ENCODE peak calls at places on chromosomes 12 and 14, in five cellular contexts. One of them, this sample, is unnamed.

GRCh38 chr14:64196668-64197411 is 97.3 kb downstream of the ESR2 start:
- DNase-seq in A549: no peak
- DNase-seq in aorta: peak
- DNase-seq in IMR-90: peak
- DNase-seq in H9: peak
- DNase-seq in this sample: no peak

GRCh38 chr12:132700212-132700913 is 10.3 kb upstream of the PGAM5 start:
- DNase-seq in A549: peak
- DNase-seq in aorta: no peak
- DNase-seq in IMR-90: peak
- DNase-seq in H9: no peak
- DNase-seq in this sample: no peak

GRCh38 chr12:95788637-95789036 is 1.9 kb downstream of the NTN4 start:
- DNase-seq in A549: no peak
- DNase-seq in aorta: no peak
- DNase-seq in IMR-90: peak
- DNase-seq in H9: no peak
- DNase-seq in this sample: no peak

GRCh38 chr12:122918827-122919226 is 22.9 kb upstream of the VPS37B start:
- DNase-seq in A549: no peak
- DNase-seq in aorta: no peak
- DNase-seq in IMR-90: peak
- DNase-seq in H9: no peak
- DNase-seq in this sample: no peak

GRCh38 chr12:108214486-108214885 is 85.4 kb downstream of the WSCD2 start:
- DNase-seq in A549: no peak
- DNase-seq in aorta: peak
- DNase-seq in IMR-90: peak
- DNase-seq in H9: peak
- DNase-seq in this sample: peak

GRCh38 chr12:132908145-132909029 is 21.0 kb upstream of the CHFR start:
- DNase-seq in A549: no peak
- DNase-seq in aorta: peak
- DNase-seq in IMR-90: peak
- DNase-seq in H9: peak
- DNase-seq in this sample: peak

GRCh38 chr14:53516261-53516774 is 363.2 kb upstream of the DDHD1 start:
- DNase-seq in A549: no peak
- DNase-seq in aorta: no peak
- DNase-seq in IMR-90: peak
- DNase-seq in H9: no peak
- DNase-seq in this sample: no peak

GRCh38 chr12:2295941-2296461 is 243.2 kb downstream of the CACNA1C start:
- DNase-seq in A549: peak
- DNase-seq in aorta: no peak
- DNase-seq in IMR-90: peak
- DNase-seq in H9: no peak
- DNase-seq in this sample: no peak

GRCh38 chr14:64569108-64570045 is 19.6 kb downstream of the PPP1R36 start:
- DNase-seq in A549: peak
- DNase-seq in aorta: peak
- DNase-seq in IMR-90: peak
- DNase-seq in H9: no peak
- DNase-seq in this sample: peak

GRCh38 chr12:50166776-50167025 is 468 bp downstream of the CERS5 start:
- DNase-seq in A549: no peak
- DNase-seq in aorta: peak
- DNase-seq in IMR-90: no peak
- DNase-seq in H9: no peak
- DNase-seq in this sample: no peak

GRCh38 chr12:130097798-130098255 is 64.4 kb upstream of the FZD10 start:
- DNase-seq in A549: no peak
- DNase-seq in aorta: no peak
- DNase-seq in IMR-90: no peak
- DNase-seq in H9: no peak
- DNase-seq in this sample: peak

GRCh38 chr12:109727039-109727723 is 13.6 kb downstream of the FAM222A start:
- DNase-seq in A549: no peak
- DNase-seq in aorta: peak
- DNase-seq in IMR-90: no peak
- DNase-seq in H9: peak
- DNase-seq in this sample: no peak

GRCh38 chr14:75249251-75249957 is 29.2 kb upstream of the FOS start:
- DNase-seq in A549: no peak
- DNase-seq in aorta: peak
- DNase-seq in IMR-90: no peak
- DNase-seq in H9: peak
- DNase-seq in this sample: no peak

GRCh38 chr12:24600996-24601395 is 347.9 kb downstream of the BCAT1 start:
- DNase-seq in A549: no peak
- DNase-seq in aorta: no peak
- DNase-seq in IMR-90: peak
- DNase-seq in H9: no peak
- DNase-seq in this sample: peak

GRCh38 chr14:42335918-42336317 is 729.2 kb downstream of the LRFN5 start:
- DNase-seq in A549: no peak
- DNase-seq in aorta: no peak
- DNase-seq in IMR-90: no peak
- DNase-seq in H9: peak
- DNase-seq in this sample: no peak

GRCh38 chr12:34291426-34291901 is 269.2 kb downstream of the ALG10 start:
- DNase-seq in A549: no peak
- DNase-seq in aorta: no peak
- DNase-seq in IMR-90: no peak
- DNase-seq in H9: no peak
- DNase-seq in this sample: no peak

GRCh38 chr14:75279153-75279738 is 618 bp downstream of the FOS start:
- DNase-seq in A549: peak
- DNase-seq in aorta: peak
- DNase-seq in IMR-90: peak
- DNase-seq in H9: no peak
- DNase-seq in this sample: peak

GRCh38 chr12:47165934-47166333 is 86.2 kb upstream of the AMIGO2 start:
- DNase-seq in A549: peak
- DNase-seq in aorta: no peak
- DNase-seq in IMR-90: no peak
- DNase-seq in H9: no peak
- DNase-seq in this sample: no peak

GRCh38 chr12:6418796-6419195 is 26.0 kb upstream of the CD27 start:
- DNase-seq in A549: no peak
- DNase-seq in aorta: no peak
- DNase-seq in IMR-90: no peak
- DNase-seq in H9: no peak
- DNase-seq in this sample: no peak

GRCh38 chr12:102618197-102618897 is 138.0 kb upstream of the IGF1 start:
- DNase-seq in A549: no peak
- DNase-seq in aorta: no peak
- DNase-seq in IMR-90: no peak
- DNase-seq in H9: no peak
- DNase-seq in this sample: no peak

GRCh38 chr12:39532448-39532847 is 87.2 kb downstream of the ABCD2 start:
- DNase-seq in A549: no peak
- DNase-seq in aorta: no peak
- DNase-seq in IMR-90: no peak
- DNase-seq in H9: no peak
- DNase-seq in this sample: no peak

GRCh38 chr14:75289840-75290388 is 11.3 kb downstream of the FOS start:
- DNase-seq in A549: no peak
- DNase-seq in aorta: no peak
- DNase-seq in IMR-90: no peak
- DNase-seq in H9: no peak
- DNase-seq in this sample: no peak

GRCh38 chr12:130632582-130633174 is 83.4 kb downstream of the RIMBP2 start:
- DNase-seq in A549: no peak
- DNase-seq in aorta: no peak
- DNase-seq in IMR-90: no peak
- DNase-seq in H9: no peak
- DNase-seq in this sample: no peak

GRCh38 chr12:119229205-119229604 is 50.5 kb downstream of the HSPB8 start:
- DNase-seq in A549: no peak
- DNase-seq in aorta: no peak
- DNase-seq in IMR-90: no peak
- DNase-seq in H9: no peak
- DNase-seq in this sample: no peak

GRCh38 chr14:91021991-91022621 is 38.3 kb downstream of the RPS6KA5 start:
- DNase-seq in A549: no peak
- DNase-seq in aorta: no peak
- DNase-seq in IMR-90: no peak
- DNase-seq in H9: no peak
- DNase-seq in this sample: no peak
- H3K27ac ChIP-seq in A549: peak
- H3K27ac ChIP-seq in aorta: no peak
- H3K27ac ChIP-seq in IMR-90: no peak
- H3K27ac ChIP-seq in H9: no peak
- H3K27ac ChIP-seq in this sample: peak

GRCh38 chr14:100546051-100546443 is 41.2 kb downstream of the BEGAIN start:
- DNase-seq in A549: no peak
- DNase-seq in aorta: no peak
- DNase-seq in IMR-90: no peak
- DNase-seq in H9: no peak
- DNase-seq in this sample: peak
- H3K27ac ChIP-seq in A549: peak
- H3K27ac ChIP-seq in aorta: no peak
- H3K27ac ChIP-seq in IMR-90: no peak
- H3K27ac ChIP-seq in H9: no peak
- H3K27ac ChIP-seq in this sample: peak

GRCh38 chr12:15546102-15546701 is 223.9 kb downstream of the PTPRO start:
- DNase-seq in A549: no peak
- DNase-seq in aorta: no peak
- DNase-seq in IMR-90: no peak
- DNase-seq in H9: no peak
- DNase-seq in this sample: no peak
- H3K27ac ChIP-seq in A549: no peak
- H3K27ac ChIP-seq in aorta: peak
- H3K27ac ChIP-seq in IMR-90: no peak
- H3K27ac ChIP-seq in H9: no peak
- H3K27ac ChIP-seq in this sample: no peak

DNA sequence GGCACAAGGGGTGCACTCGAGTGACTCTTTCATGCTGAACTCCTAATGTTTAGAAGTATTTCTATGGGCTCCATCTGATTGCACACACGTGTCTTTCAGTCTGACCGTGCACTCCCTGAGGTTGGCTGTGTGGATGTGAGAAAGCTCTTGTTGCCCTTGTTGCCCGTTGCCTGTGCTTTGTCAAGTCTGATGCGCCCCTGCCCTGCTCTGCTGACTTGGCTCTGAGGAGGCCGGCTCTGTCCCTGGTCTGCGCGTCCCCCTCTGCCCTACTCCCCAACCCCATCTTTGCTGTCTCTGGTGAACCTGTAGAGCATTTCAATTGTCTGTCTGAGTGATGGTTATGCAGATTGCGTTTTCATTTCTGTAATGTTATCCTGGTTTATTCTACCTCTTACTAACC is 802.3 kb downstream of the NRXN3 start:
- DNase-seq in A549: no peak
- DNase-seq in aorta: no peak
- DNase-seq in IMR-90: no peak
- DNase-seq in H9: no peak
- DNase-seq in this sample: no peak
- H3K27ac ChIP-seq in A549: no peak
- H3K27ac ChIP-seq in aorta: no peak
- H3K27ac ChIP-seq in IMR-90: no peak
- H3K27ac ChIP-seq in H9: no peak
- H3K27ac ChIP-seq in this sample: no peak

GRCh38 chr14:95138876-95139275 is 18.5 kb downstream of the DICER1 start:
- DNase-seq in A549: no peak
- DNase-seq in aorta: no peak
- DNase-seq in IMR-90: peak
- DNase-seq in H9: no peak
- DNase-seq in this sample: no peak
- H3K27ac ChIP-seq in A549: no peak
- H3K27ac ChIP-seq in aorta: no peak
- H3K27ac ChIP-seq in IMR-90: no peak
- H3K27ac ChIP-seq in H9: no peak
- H3K27ac ChIP-seq in this sample: no peak

GRCh38 chr12:94705656-94706055 is 55.3 kb upstream of the TMCC3 start:
- DNase-seq in A549: no peak
- DNase-seq in aorta: no peak
- DNase-seq in IMR-90: no peak
- DNase-seq in H9: no peak
- DNase-seq in this sample: no peak
- H3K27ac ChIP-seq in A549: no peak
- H3K27ac ChIP-seq in aorta: no peak
- H3K27ac ChIP-seq in IMR-90: no peak
- H3K27ac ChIP-seq in H9: no peak
- H3K27ac ChIP-seq in this sample: no peak

This sample was measured in RWPE1.